ENCODE peak calls at places on chromosome 19, in five cellular contexts. S, C, L, H and F are unnamed samples.

GRCh38 chr19:30214651-30215051 is 157.5 kb upstream of the ZNF536 start:
- DNase-seq in L (peak), C (no peak), S (no peak), H (no peak), F (no peak)

GRCh38 chr19:460877-461609 is at the start of gene SHC2:
- DNase-seq in H (peak), S (no peak), C (no peak), L (no peak), F (peak)

GRCh38 chr19:4660993-4661392 is 9.1 kb downstream of the MYDGF start:
- DNase-seq in C (no peak), H (no peak), S (no peak), L (no peak), F (no peak)

GRCh38 chr19:6737284-6737872 is at the start of gene GPR108:
- DNase-seq in L (peak), H (peak), S (peak), C (peak), F (peak)

GRCh38 chr19:35596366-35596999 is 10.5 kb downstream of the PMIS2 start:
- DNase-seq in C (peak), H (no peak), L (no peak), S (no peak), F (no peak)

GRCh38 chr19:12779162-12779993 is 4.0 kb upstream of the HOOK2 start:
- DNase-seq in L (peak), H (peak), C (peak), S (peak), F (peak)

GRCh38 chr19:11530432-11530831 is 1.5 kb upstream of the ECSIT start:
- DNase-seq in S (no peak), L (peak), H (peak), C (peak), F (peak)

GRCh38 chr19:53958168-53958571 is 4.6 kb upstream of the CACNG8 start:
- DNase-seq in S (no peak), L (no peak), H (no peak), C (peak), F (no peak)

GRCh38 chr19:43934985-43935708 is at the start of gene ZNF45:
- DNase-seq in L (peak), H (peak), S (peak), C (peak), F (peak)

GRCh38 chr19:3034194-3034844 is 5.2 kb upstream of the TLE2 start:
- DNase-seq in L (no peak), C (no peak), H (no peak), S (no peak), F (no peak)

GRCh38 chr19:5165697-5166019 is 175.0 kb downstream of the PTPRS start:
- DNase-seq in S (no peak), C (no peak), L (no peak), H (no peak), F (no peak)

GRCh38 chr19:34254552-34255432 is at the start of gene GARRE1:
- DNase-seq in S (peak), L (peak), C (peak), H (peak), F (peak)

GRCh38 chr19:35051796-35052195 is 10.3 kb downstream of the HPN start:
- DNase-seq in C (no peak), H (no peak), L (no peak), S (no peak), F (no peak)

GRCh38 chr19:13033819-13034611 is 38.7 kb downstream of the NFIX start:
- DNase-seq in H (peak), S (peak), C (peak), L (peak), F (peak)

GRCh38 chr19:3366104-3366760 is at the start of gene NFIC:
- DNase-seq in C (peak), L (peak), S (peak), H (peak), F (peak)

GRCh38 chr19:35693835-35694599 is 10.3 kb upstream of the ZBTB32 start:
- DNase-seq in H (peak), L (peak), C (peak), S (peak), F (peak)

GRCh38 chr19:10503002-10503789 is at the start of gene KEAP1:
- DNase-seq in H (peak), S (peak), C (no peak), L (peak), F (peak)

GRCh38 chr19:33731886-33732285 is 64.8 kb upstream of the KCTD15 start:
- DNase-seq in C (no peak), S (no peak), H (no peak), L (no peak), F (no peak)

GRCh38 chr19:16257509-16258002 is 59.8 kb downstream of the AP1M1 start:
- DNase-seq in S (no peak), C (no peak), H (peak), L (no peak), F (no peak)

GRCh38 chr19:20453424-20453938 is 112.1 kb downstream of the ZNF737 start:
- DNase-seq in C (no peak), L (no peak), H (no peak), S (no peak), F (no peak)

GRCh38 chr19:36646746-36647145 is 19.9 kb downstream of the ZNF461 start:
- DNase-seq in L (no peak), H (no peak), S (no peak), C (no peak), F (no peak)

GRCh38 chr19:15112385-15112784 is 5.2 kb downstream of the SYDE1 start:
- DNase-seq in C (no peak), H (no peak), L (peak), S (no peak), F (no peak)

GRCh38 chr19:6678690-6679109 is 8.7 kb upstream of the TNFSF14 start:
- DNase-seq in L (peak), C (no peak), H (no peak), S (no peak), F (no peak)

GRCh38 chr19:5644051-5644450 is 21.2 kb downstream of the SAFB start:
- DNase-seq in L (peak), S (no peak), H (no peak), C (no peak), F (no peak)

GRCh38 chr19:16032509-16033135 is 43.7 kb upstream of the TPM4 start:
- DNase-seq in H (no peak), S (no peak), L (no peak), C (no peak), F (no peak)

GRCh38 chr19:35734273-35734672 is 8.0 kb downstream of the IGFLR1 start:
- DNase-seq in H (no peak), S (no peak), L (no peak), C (no peak), F (no peak)

GRCh38 chr19:35714601-35715354 is 3.0 kb upstream of the KMT2B start:
- DNase-seq in L (no peak), S (no peak), C (no peak), H (no peak), F (no peak)

GRCh38 chr19:1856698-1857603 is 6.4 kb downstream of the KLF16 start:
- DNase-seq in H (peak), C (no peak), L (peak), S (peak), F (peak)
- H3K4me3 ChIP-seq in H (peak), C (peak), L (peak), S (no peak), F (peak)

GRCh38 chr19:49579193-49579592 is 1.2 kb downstream of the NOSIP start:
- DNase-seq in H (no peak), S (no peak), C (no peak), L (no peak), F (no peak)
- H3K4me3 ChIP-seq in H (peak), S (peak), C (peak), L (peak), F (peak)

DNA sequence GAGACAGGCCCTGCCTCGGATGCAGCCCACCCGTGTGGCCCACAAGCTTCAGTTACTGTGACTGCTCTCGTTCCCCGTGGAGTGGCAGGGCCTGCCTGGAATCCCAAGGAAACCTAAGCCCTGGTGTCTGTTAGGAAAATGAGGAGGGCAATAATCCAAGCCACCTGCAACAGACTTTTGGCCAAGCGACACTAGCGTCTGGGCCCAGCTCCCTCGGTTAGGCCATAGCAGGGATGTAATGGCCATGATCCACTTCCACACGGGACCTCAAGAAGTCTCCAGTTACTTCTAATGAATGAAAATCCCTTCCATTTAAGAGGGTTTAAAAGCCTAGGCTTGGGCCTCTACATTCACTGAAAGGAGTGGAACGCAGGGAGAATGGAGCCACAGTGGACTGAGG is 8.9 kb downstream of the ZC3H4 start:
- DNase-seq in S (no peak), H (no peak), C (no peak), L (no peak), F (no peak)
- H3K4me3 ChIP-seq in S (no peak), H (no peak), C (no peak), L (no peak), F (no peak)

GRCh38 chr19:45234089-45234869 is 10.9 kb downstream of the EXOC3L2 start:
- DNase-seq in C (no peak), H (no peak), L (peak), S (no peak), F (peak)

GRCh38 chr19:45238556-45238955 is 6.7 kb downstream of the EXOC3L2 start:
- DNase-seq in L (no peak), C (no peak), S (no peak), H (no peak), F (no peak)

GRCh38 chr19:45231891-45232290 is 13.3 kb downstream of the EXOC3L2 start:
- DNase-seq in C (no peak), L (peak), H (no peak), S (no peak), F (no peak)

GRCh38 chr19:45235485-45235884 is 9.7 kb downstream of the EXOC3L2 start:
- DNase-seq in C (no peak), S (no peak), H (no peak), L (no peak), F (peak)
- H3K4me3 ChIP-seq in C (no peak), S (no peak), H (no peak), L (no peak), F (no peak)

GRCh38 chr19:32287811-32288227 is 57.6 kb upstream of the ZNF507 start:
- DNase-seq in H (peak), C (peak), S (peak), L (peak), F (peak)
- H3K4me3 ChIP-seq in H (no peak), C (no peak), S (no peak), L (peak), F (no peak)

DNA sequence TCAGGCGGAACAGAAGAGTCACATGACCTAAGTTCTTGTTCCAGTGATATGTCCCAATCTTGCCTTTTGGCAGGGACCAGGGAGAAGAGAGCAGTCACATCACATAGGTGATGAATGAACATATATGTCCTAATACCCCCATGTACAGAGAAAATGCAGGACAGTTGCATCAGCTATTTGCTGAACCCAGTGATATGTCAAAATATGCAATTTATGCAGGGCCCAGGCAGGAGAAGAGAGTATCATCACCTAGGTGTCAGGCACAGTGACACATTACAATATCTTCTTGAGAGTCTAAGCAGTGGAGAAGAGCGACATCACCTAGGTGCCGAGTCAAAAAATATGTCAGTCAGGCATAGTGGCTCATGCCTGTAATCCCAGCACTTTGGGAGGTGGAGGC is 139.9 kb downstream of the ZNF675 start:
- DNase-seq in L (no peak), H (no peak), S (no peak), C (no peak), F (no peak)
- H3K4me3 ChIP-seq in L (no peak), H (no peak), S (no peak), C (no peak), F (no peak)

GRCh38 chr19:18373892-18374629 is 11.9 kb upstream of the GDF15 start:
- DNase-seq in H (peak), L (peak), C (peak), S (peak), F (peak)

GRCh38 chr19:18368504-18369222 is 17.3 kb upstream of the GDF15 start:
- DNase-seq in H (no peak), L (no peak), C (no peak), S (no peak), F (no peak)

GRCh38 chr19:18377026-18377425 is 8.9 kb upstream of the GDF15 start:
- DNase-seq in C (no peak), L (no peak), S (no peak), H (no peak), F (no peak)

GRCh38 chr19:18373407-18373891 is 12.5 kb upstream of the GDF15 start:
- DNase-seq in H (no peak), S (no peak), C (no peak), L (no peak), F (no peak)
- H3K4me3 ChIP-seq in H (no peak), S (no peak), C (no peak), L (no peak), F (no peak)

GRCh38 chr19:51024924-51025323 is 1.5 kb downstream of the KLK11 start:
- DNase-seq in H (no peak), L (no peak), C (no peak), S (no peak), F (no peak)

GRCh38 chr19:51027126-51027806 is 850 bp upstream of the KLK11 start:
- DNase-seq in S (no peak), H (no peak), L (no peak), C (no peak), F (no peak)

GRCh38 chr19:51026554-51026831 is at the start of gene KLK11:
- DNase-seq in C (no peak), H (no peak), L (no peak), S (peak), F (no peak)

GRCh38 chr19:51025401-51025800 is 1.0 kb downstream of the KLK11 start:
- DNase-seq in H (no peak), L (no peak), C (no peak), S (no peak), F (no peak)

GRCh38 chr19:51025809-51026553 is 435 bp downstream of the KLK11 start:
- DNase-seq in L (no peak), C (no peak), S (no peak), H (no peak), F (peak)
- H3K4me3 ChIP-seq in L (no peak), C (no peak), S (no peak), H (no peak), F (no peak)

GRCh38 chr19:14082675-14082960 is 3.0 kb downstream of the C19orf67 start:
- DNase-seq in H (no peak), S (no peak), L (no peak), C (no peak), F (no peak)
- H3K4me3 ChIP-seq in H (peak), S (peak), L (peak), C (no peak), F (no peak)

GRCh38 chr19:55079400-55080038 is 3.9 kb downstream of the EPS8L1 start:
- DNase-seq in L (no peak), C (no peak), S (no peak), H (no peak), F (no peak)
- H3K4me3 ChIP-seq in L (no peak), C (peak), S (no peak), H (peak), F (no peak)